ENCODE peak calls at places on chromosomes 6 and 20, in ten cellular contexts. U, N, D, H, Z, G, R, V, E and F are unnamed samples.

GRCh38 chr20:51473256-51473655 is 69.3 kb downstream of the NFATC2 start:
- DNase-seq in R (no peak), E (no peak), U (no peak), H (no peak), N (no peak), V (no peak), G (no peak), D (no peak), Z (no peak), F (no peak)

GRCh38 chr6:147561742-147562141 is 53.3 kb downstream of the SAMD5 start:
- DNase-seq in N (no peak), E (no peak), H (no peak), G (no peak), R (no peak), U (no peak), D (no peak), V (no peak), Z (no peak), F (no peak)

GRCh38 chr6:53696351-53696750 is 30.8 kb upstream of the KLHL31 start:
- DNase-seq in G (no peak), H (no peak), U (no peak), N (no peak), R (no peak), D (no peak), E (no peak), V (no peak), Z (no peak), F (no peak)

GRCh38 chr6:52653151-52653550 is 17.8 kb upstream of the TMEM14A start:
- DNase-seq in V (no peak), U (no peak), E (no peak), D (no peak), N (no peak), R (no peak), G (no peak), H (no peak), Z (no peak), F (no peak)

GRCh38 chr6:163825033-163825432 is 410.5 kb downstream of the QKI start:
- DNase-seq in V (no peak), D (no peak), Z (no peak), G (no peak), R (no peak), H (no peak), U (no peak), E (no peak), N (peak), F (no peak)

GRCh38 chr6:150987855-150988484 is 122.5 kb downstream of the MTHFD1L start:
- DNase-seq in N (no peak), E (no peak), U (no peak), V (no peak), H (no peak), G (no peak), Z (no peak), R (no peak), D (no peak), F (no peak)

GRCh38 chr20:58144071-58144470 is 84.4 kb downstream of the ANKRD60 start:
- DNase-seq in V (no peak), R (no peak), N (no peak), U (no peak), H (peak), D (no peak), E (no peak), Z (no peak), G (no peak), F (no peak)

GRCh38 chr6:163132050-163132750 is 282.3 kb upstream of the QKI start:
- DNase-seq in Z (no peak), H (no peak), R (no peak), N (no peak), E (no peak), D (no peak), G (no peak), U (no peak), V (no peak), F (no peak)

GRCh38 chr20:63829598-63829942 is 1.5 kb downstream of the ZBTB46 start:
- DNase-seq in U (no peak), N (no peak), D (no peak), R (no peak), G (no peak), E (no peak), V (no peak), Z (no peak), H (no peak), F (no peak)

GRCh38 chr20:61166324-61166723 is 85.7 kb upstream of the CDH4 start:
- DNase-seq in G (no peak), U (no peak), E (no peak), D (no peak), R (peak), H (no peak), Z (no peak), N (no peak), V (no peak), F (no peak)

GRCh38 chr20:60062431-60063336 is 104.5 kb downstream of the CDH26 start:
- DNase-seq in G (no peak), H (no peak), Z (no peak), N (peak), E (peak), V (peak), U (no peak), R (no peak), D (no peak), F (peak)

GRCh38 chr6:45658396-45658795 is 280.7 kb upstream of the SUPT3H start:
- DNase-seq in V (no peak), Z (no peak), H (no peak), U (no peak), D (no peak), R (no peak), G (no peak), N (peak), E (no peak), F (no peak)

GRCh38 chr6:158010591-158011477 is 29.2 kb downstream of the SYNJ2 start:
- DNase-seq in R (peak), N (no peak), U (no peak), V (no peak), E (peak), G (no peak), H (peak), D (no peak), Z (no peak), F (no peak)

DNA sequence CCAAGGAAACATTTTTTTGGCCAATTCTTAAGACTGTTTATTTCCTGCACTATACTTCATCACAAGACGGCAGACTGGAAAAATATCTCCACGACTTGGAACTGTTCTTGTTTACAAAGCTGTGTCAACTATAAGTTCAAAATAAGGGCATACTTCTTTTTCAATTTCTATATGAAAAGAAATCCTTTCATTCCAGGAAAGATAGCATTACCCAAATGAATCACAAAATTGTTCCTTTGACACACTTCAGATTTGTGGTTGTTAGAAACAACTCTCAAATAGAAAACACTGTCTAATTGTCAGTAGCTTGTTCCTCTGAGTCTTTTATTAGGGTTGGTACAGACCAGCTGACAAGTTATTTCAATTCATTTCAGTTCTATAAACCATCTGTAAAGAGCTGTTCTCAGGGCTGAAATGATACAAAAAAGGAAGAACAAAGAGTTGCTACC is 212.9 kb upstream of the PRDM1 start:
- DNase-seq in V (no peak), Z (no peak), N (no peak), R (no peak), G (no peak), H (no peak), E (no peak), D (no peak), U (no peak), F (no peak)
- H3K27ac ChIP-seq in V (no peak), Z (no peak), N (no peak), R (no peak), G (no peak), H (no peak), E (no peak), D (no peak), U (no peak), F (no peak)

GRCh38 chr6:34243901-34244884 is 4.6 kb downstream of the SMIM29 start:
- DNase-seq in D (peak), R (peak), N (peak), V (peak), H (peak), U (peak), G (peak), E (peak), Z (peak), F (no peak)
- TF ChIP-seq CTCF in D (no peak), R (no peak), N (peak), V (peak), H (no peak), U (no peak), G (no peak), E (no peak), Z (no peak), F (no peak)

GRCh38 chr20:38426006-38426405 is 9.1 kb downstream of the SNHG17 start:
- DNase-seq in E (no peak), U (no peak), G (no peak), D (no peak), Z (no peak), R (peak), N (peak), V (no peak), H (no peak), F (no peak)
- TF ChIP-seq POLR2A in E (no peak), U (no peak), G (no peak), D (no peak), Z (no peak), R (peak), N (no peak), V (no peak), H (no peak), F (no peak)

DNA sequence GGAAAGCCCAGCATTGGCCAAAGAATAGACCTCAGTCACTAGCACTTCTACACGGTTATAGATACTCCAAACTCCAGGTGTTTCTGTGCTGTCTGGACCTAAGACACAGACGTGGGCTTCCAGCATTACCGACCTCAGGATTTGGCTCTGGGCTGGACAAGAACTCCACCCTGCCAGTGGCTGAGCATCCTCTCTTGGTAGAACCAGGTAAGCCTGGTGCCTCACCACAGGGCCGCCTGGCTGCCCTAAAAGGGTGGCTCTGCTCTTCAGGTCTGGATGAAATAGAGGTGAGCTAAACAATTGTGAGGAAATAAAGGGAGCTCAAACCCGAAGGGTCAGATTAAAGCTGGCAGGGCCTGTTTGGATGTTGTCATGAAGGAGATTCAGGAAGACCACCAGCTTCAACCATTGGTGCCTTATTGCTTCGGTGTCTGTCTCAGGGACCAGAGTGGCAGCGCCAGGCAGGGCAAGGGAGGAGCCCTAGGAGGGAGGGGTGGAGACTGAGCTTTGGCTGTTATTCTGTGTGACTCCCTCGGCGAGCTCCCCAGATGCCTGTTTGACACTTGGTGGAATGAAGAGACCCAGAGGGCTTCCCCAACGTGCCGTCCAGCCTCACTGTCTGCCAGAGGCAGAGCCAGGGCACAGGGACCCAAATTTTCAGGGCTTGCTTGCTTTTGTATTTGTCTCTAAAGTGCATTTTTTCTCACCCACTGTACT is 8.6 kb downstream of the SYNDIG1 start:
- DNase-seq in Z (no peak), V (no peak), E (no peak), R (no peak), D (no peak), H (no peak), G (no peak), U (no peak), N (no peak), F (no peak)
- H3K27ac ChIP-seq in Z (no peak), V (no peak), E (no peak), R (no peak), D (peak), H (no peak), G (no peak), U (no peak), N (no peak), F (no peak)